ENCODE peak calls at places on chromosome 1, in eight cellular contexts. S is suprapubic skin, Y is aorta, F is left ventricle myocardium inferior, U is fibroblast of lung, K is tibial nerve, W is heart right ventricle, R is lower lobe of right lung. V is an unnamed sample.

GRCh38 chr1:95127380-95127779 is 10.2 kb downstream of the TLCD4 start:
- DNase-seq in S (no peak), Y (no peak), F (no peak), U (no peak), K (no peak), W (no peak), R (no peak), V (no peak)

GRCh38 chr1:90475623-90476022 is 241.5 kb downstream of the BARHL2 start:
- DNase-seq in S (no peak), Y (no peak), F (no peak), U (no peak), K (no peak), W (no peak), R (no peak), V (no peak)

GRCh38 chr1:222616535-222616934 is 1.4 kb upstream of the MIA3 start:
- DNase-seq in S (no peak), Y (no peak), F (no peak), U (peak; percentile 70), K (no peak), W (no peak), R (no peak), V (no peak)

GRCh38 chr1:186146971-186147370 is 228.1 kb downstream of the TPR start:
- DNase-seq in S (no peak), Y (no peak), F (no peak), U (no peak), K (no peak), W (no peak), R (no peak), V (no peak)

GRCh38 chr1:24841593-24841992 is 88.5 kb downstream of the RUNX3 start:
- DNase-seq in S (no peak), Y (no peak), F (no peak), U (no peak), K (no peak), W (no peak), R (no peak), V (no peak)

GRCh38 chr1:169371400-169371799 is 3.4 kb downstream of the BLZF1 start:
- DNase-seq in S (no peak), Y (no peak), F (no peak), U (no peak), K (no peak), W (no peak), R (no peak), V (no peak)

GRCh38 chr1:54581621-54582035 is 33.6 kb downstream of the ACOT11 start:
- DNase-seq in S (peak; percentile 81), Y (peak; percentile 98), F (peak; percentile 91), U (peak; percentile 82), K (peak; percentile 53), W (peak; percentile 90), R (peak; percentile 94), V (peak; percentile 85)

GRCh38 chr1:146007785-146008133 is 11.4 kb upstream of the TXNIP start:
- DNase-seq in S (no peak), Y (no peak), F (no peak), U (no peak), K (no peak), W (no peak), R (no peak), V (no peak)

GRCh38 chr1:182113879-182114626 is 52.5 kb upstream of the ZNF648 start:
- DNase-seq in S (no peak), Y (no peak), F (no peak), U (no peak), K (peak; percentile 18), W (no peak), R (no peak), V (no peak)

DNA sequence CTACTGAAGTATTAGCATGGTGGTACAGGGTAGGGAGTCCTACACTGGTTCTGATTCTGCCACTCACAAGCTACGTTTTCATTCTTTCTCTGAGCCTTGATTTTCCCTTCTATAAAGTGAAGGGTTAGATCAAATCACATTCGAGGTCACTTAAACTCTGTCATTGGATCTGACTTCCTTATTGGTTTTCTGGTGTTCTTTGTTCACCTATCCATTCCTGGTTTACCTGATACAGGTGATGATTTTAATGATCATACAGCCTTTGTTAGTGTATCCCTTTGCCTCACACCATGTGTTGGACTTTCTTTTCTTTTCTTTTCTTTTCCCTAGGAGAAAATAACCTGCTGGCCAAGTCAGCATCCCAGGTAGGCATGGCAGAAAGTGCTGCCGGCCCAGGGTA is 74.8 kb downstream of the NOS1AP start:
- DNase-seq in S (no peak), Y (no peak), F (no peak), U (no peak), K (no peak), W (no peak), R (no peak), V (no peak)
- H3K4me1 ChIP-seq in S (no peaks in the 10 kb centered on the region), Y (no peaks in the 10 kb centered on the region), F (no peaks in the 10 kb centered on the region), U (no peaks in the 10 kb centered on the region), K (no peaks in the 10 kb centered on the region), W (no peaks in the 10 kb centered on the region), R (no peaks in the 10 kb centered on the region), V (no peaks in the 10 kb centered on the region)

GRCh38 chr1:9451086-9451485 is 88.2 kb upstream of the SLC25A33 start:
- DNase-seq in S (no peak), Y (no peak), F (no peak), U (no peak), K (no peak), W (no peak), R (no peak), V (no peak)

GRCh38 chr1:9447215-9447960 is 91.9 kb upstream of the SLC25A33 start:
- DNase-seq in S (no peak), Y (no peak), F (no peak), U (no peak), K (no peak), W (no peak), R (no peak), V (no peak)

GRCh38 chr1:9449106-9449627 is 90.1 kb upstream of the SLC25A33 start:
- DNase-seq in S (no peak), Y (peak; percentile 85), F (peak; percentile 37), U (peak; percentile 40), K (no peak), W (peak; percentile 48), R (no peak), V (no peak)

GRCh38 chr1:9449976-9450696 is 89.1 kb upstream of the SLC25A33 start:
- DNase-seq in S (peak; percentile 75), Y (no peak), F (no peak), U (no peak), K (no peak), W (no peak), R (no peak), V (no peak)

DNA sequence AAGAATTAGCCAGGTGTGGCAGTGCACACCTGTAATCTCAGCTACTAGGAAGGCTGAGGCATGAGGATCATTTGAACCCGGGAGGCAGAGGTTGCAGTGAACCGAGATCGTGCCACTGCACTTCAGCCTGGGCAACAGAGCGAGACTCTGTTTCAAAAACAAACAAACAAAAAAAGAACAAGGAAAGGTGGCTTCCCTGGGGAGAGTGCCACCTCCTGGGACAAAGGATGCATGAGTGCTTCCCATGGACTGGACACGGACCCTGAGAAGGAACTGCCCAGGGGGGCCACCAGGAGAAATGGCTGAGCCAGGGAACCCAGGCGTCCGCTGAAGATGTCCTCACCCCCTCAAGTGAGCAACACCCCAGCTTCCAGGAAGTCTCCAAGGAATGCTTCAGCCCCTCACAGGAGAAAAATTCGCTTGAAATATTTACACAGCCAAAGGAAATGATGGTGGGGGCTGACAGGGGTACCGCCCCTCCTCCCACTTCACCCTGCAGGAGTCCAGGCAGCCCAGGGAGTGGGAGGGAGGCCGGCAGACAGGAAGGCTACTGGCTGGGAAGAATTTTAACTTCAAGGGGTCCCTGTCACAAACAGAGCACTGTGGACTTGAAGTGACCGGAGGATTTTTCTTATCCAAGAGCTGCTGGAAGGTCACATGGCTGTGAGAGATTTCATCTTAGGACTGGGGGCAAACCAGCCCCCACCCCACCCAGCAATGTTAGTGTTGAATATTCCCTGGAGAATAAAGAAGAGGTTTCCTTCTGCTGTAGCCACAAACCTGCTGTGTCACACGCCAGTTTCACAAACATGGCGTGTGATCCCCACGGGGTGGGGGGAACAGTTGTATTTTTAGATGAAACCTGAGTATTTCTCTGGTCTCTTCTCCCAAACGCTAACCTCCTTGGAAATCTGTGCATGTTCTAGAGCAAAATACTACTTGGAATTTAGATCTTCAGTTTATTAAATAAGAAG is 90.8 kb upstream of the SLC25A33 start:
- DNase-seq in S (no peak), Y (peak; percentile 51), F (no peak), U (no peak), K (no peak), W (no peak), R (no peak), V (no peak)
- H3K27ac ChIP-seq in S (no peak overlapping the region), Y (no peak overlapping the region), F (peak overlapping the region; percentile 71), U (no peak overlapping the region), K (no peak overlapping the region), W (peak overlapping the region; percentile 61), R (no peak overlapping the region), V (no peak overlapping the region)

GRCh38 chr1:31980835-31981782 is 32.6 kb upstream of the KHDRBS1 start:
- DNase-seq in S (no peak), Y (peak; percentile 6), F (no peak), U (no peak), K (no peak), W (no peak), R (no peak), V (no peak)
- H3K4me1 ChIP-seq in S (peaks cover 36% of the 10 kb centered on the region), Y (no peaks in the 10 kb centered on the region), F (peaks cover 16% of the 10 kb centered on the region), U (no peaks in the 10 kb centered on the region), K (no peaks in the 10 kb centered on the region), W (no peaks in the 10 kb centered on the region), R (peaks cover 11% of the 10 kb centered on the region), V (peaks cover 18% of the 10 kb centered on the region)

DNA sequence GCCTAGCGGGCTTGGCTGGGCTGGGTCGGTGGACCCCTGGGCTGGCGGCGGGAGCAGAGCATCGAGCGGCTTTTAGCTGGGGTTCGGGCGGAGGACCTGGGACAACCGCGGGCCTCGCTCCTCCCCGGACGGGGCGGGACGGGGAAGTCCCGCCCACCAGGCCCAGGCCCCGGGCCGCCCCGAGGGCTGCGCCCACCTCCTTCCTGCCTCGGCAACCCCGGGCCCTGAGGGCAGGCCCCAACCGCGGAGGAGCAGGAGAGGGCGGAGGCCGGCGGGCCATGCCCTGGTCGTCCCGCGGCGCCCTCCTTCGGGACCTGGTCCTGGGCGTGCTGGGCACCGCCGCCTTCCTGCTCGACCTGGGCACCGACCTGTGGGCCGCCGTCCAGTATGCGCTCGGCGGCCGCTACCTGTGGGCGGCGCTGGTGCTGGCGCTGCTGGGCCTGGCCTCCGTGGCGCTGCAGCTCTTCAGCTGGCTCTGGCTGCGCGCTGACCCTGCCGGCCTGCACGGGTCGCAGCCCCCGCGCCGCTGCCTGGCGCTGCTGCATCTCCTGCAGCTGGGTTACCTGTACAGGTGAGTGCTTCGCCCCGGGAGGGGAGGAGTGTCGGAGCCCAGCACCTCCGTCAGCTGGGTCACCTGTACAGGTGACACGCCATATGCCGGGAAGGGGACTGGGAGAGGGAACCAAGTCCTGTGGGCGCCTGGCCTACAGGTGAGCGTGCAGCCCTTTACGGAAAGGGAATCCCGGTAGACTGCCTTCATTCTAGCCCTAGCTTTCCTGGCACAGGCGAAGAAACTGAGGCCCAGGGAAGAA is at the start of gene XKR8:
- DNase-seq in S (peak; percentile 88), Y (peak; percentile 92), F (peak; percentile 83), U (peak; percentile 73), K (peak; percentile 38), W (peak; percentile 76), R (peak; percentile 90), V (peak; percentile 97)
- H3K27ac ChIP-seq in S (peak within 1 kb of the TSS; percentile 92), Y (peak within 1 kb of the TSS; percentile 31), F (peak within 1 kb of the TSS; percentile 91), U (peak within 1 kb of the TSS; percentile 66), K (peak within 1 kb of the TSS; percentile 88), W (peak within 1 kb of the TSS; percentile 92), R (peak within 1 kb of the TSS; percentile 94), V (peak within 1 kb of the TSS; percentile 87)